ENCODE peak calls at places on chromosome 15, in four cellular contexts. Y is HCT116, T is HepG2, D is K562. M is an unnamed sample.

GRCh38 chr15:85651551-85651950 is 143.2 kb downstream of the KLHL25 start:
- DNase-seq in Y (no peak), T (no peak), D (no peak), M (no peak)

GRCh38 chr15:80264031-80264430 is 12.0 kb upstream of the CTXND1 start:
- DNase-seq in Y (no peak), T (no peak), D (peak; percentile 17), M (no peak)

GRCh38 chr15:70493787-70494514 is 269.4 kb downstream of the UACA start:
- DNase-seq in Y (no peak), T (peak; percentile 8), D (no peak), M (no peak)

GRCh38 chr15:75713338-75713895 is 769 bp upstream of the CSPG4 start:
- DNase-seq in Y (no peak), T (no peak), D (no peak), M (no peak)

GRCh38 chr15:56040081-56041035 is 46.9 kb upstream of the NEDD4 start:
- DNase-seq in Y (peak; percentile 88), T (peak; percentile 80), D (no peak), M (peak; percentile 81)

GRCh38 chr15:60325905-60326304 is 71.9 kb downstream of the ANXA2 start:
- DNase-seq in Y (no peak), T (no peak), D (no peak), M (no peak)

GRCh38 chr15:57820119-57820518 is 113.6 kb downstream of the POLR2M start:
- DNase-seq in Y (no peak), T (no peak), D (no peak), M (no peak)

GRCh38 chr15:61685971-61686370 is 374.3 kb downstream of the VPS13C start:
- DNase-seq in Y (no peak), T (no peak), D (no peak), M (no peak)

GRCh38 chr15:97420116-97420515 is 540.4 kb upstream of the ARRDC4 start:
- DNase-seq in Y (no peak), T (no peak), D (no peak), M (no peak)

GRCh38 chr15:77440378-77440999 is 19.8 kb downstream of the HMG20A start:
- DNase-seq in Y (no peak), T (no peak), D (no peak), M (no peak)

GRCh38 chr15:78070049-78070698 is 7.3 kb downstream of the TBC1D2B start:
- DNase-seq in Y (no peak), T (no peak), D (no peak), M (no peak)

GRCh38 chr15:82875411-82876003 is 66.1 kb downstream of the WHAMM start:
- DNase-seq in Y (no peak), T (no peak), D (no peak), M (peak; percentile 51)

GRCh38 chr15:94526071-94526689 is 294.8 kb downstream of the MCTP2 start:
- DNase-seq in Y (peak; percentile 19), T (no peak), D (no peak), M (no peak)

GRCh38 chr15:88246666-88247446 is 9.7 kb downstream of the NTRK3 start:
- DNase-seq in Y (peak; percentile 53), T (peak; percentile 44), D (peak; percentile 81), M (peak; percentile 39)

GRCh38 chr15:78365931-78366330 is 25.8 kb downstream of the CRABP1 start:
- DNase-seq in Y (no peak), T (no peak), D (no peak), M (no peak)

GRCh38 chr15:40112789-40113188 is 4.1 kb upstream of the BMF start:
- DNase-seq in Y (no peak), T (no peak), D (no peak), M (no peak)

GRCh38 chr15:59191855-59192237 is 14.8 kb upstream of the LDHAL6B start:
- DNase-seq in Y (peak; percentile 55), T (no peak), D (no peak), M (no peak)

GRCh38 chr15:88617790-88618189 is 3.4 kb upstream of the AEN start:
- DNase-seq in Y (no peak), T (no peak), D (no peak), M (no peak)

GRCh38 chr15:58139631-58140522 is 1.7 kb downstream of the AQP9 start:
- DNase-seq in Y (no peak), T (no peak), D (no peak), M (no peak)

GRCh38 chr15:80953001-80953952 is 36.3 kb downstream of the MESD start:
- DNase-seq in Y (no peak), T (no peak), D (no peak), M (no peak)

GRCh38 chr15:27704939-27705514 is 394.1 kb downstream of the OCA2 start:
- DNase-seq in Y (no peak), T (no peak), D (no peak), M (no peak)

GRCh38 chr15:87827126-87827525 is 429.4 kb downstream of the NTRK3 start:
- DNase-seq in Y (no peak), T (no peak), D (no peak), M (no peak)

GRCh38 chr15:48603922-48604321 is 41.6 kb downstream of the FBN1 start:
- DNase-seq in Y (no peak), T (no peak), D (no peak), M (no peak)

GRCh38 chr15:56475351-56475750 is 10.4 kb upstream of the MNS1 start:
- DNase-seq in Y (no peak), T (no peak), D (no peak), M (no peak)

GRCh38 chr15:52163321-52164190 is 27.6 kb downstream of the GNB5 start:
- DNase-seq in Y (no peak), T (no peak), D (no peak), M (no peak)

GRCh38 chr15:58212909-58213526 is 74.8 kb downstream of the AQP9 start:
- DNase-seq in Y (no peak), T (peak; percentile 14), D (peak; percentile 31), M (no peak)

GRCh38 chr15:66714543-66714981 is 12.5 kb downstream of the SMAD6 start:
- DNase-seq in Y (no peak), T (no peak), D (no peak), M (no peak)

GRCh38 chr15:99230867-99231266 is 18.5 kb downstream of the TTC23 start:
- DNase-seq in Y (no peak), T (no peak), D (no peak), M (no peak)

GRCh38 chr15:36632196-36632595 is 52.8 kb downstream of the CDIN1 start:
- DNase-seq in Y (peak; percentile 54), T (no peak), D (no peak), M (no peak)

GRCh38 chr15:76337739-76338554 is 1.4 kb downstream of the ISL2 start:
- DNase-seq in Y (no peak), T (no peak), D (peak; percentile 65), M (no peak)

GRCh38 chr15:100129677-100130076 is 212.1 kb downstream of the ADAMTS17 start:
- DNase-seq in Y (peak; percentile 15), T (peak; percentile 11), D (peak; percentile 30), M (no peak)

GRCh38 chr15:92812271-92812670 is 87.9 kb upstream of the CHD2 start:
- DNase-seq in Y (no peak), T (no peak), D (no peak), M (no peak)

GRCh38 chr15:101372149-101372577 is 77.1 kb upstream of the SNRPA1 start:
- DNase-seq in Y (no peak), T (no peak), D (no peak), M (no peak)

GRCh38 chr15:26864664-26865191 is 2.1 kb upstream of the GABRA5 start:
- DNase-seq in Y (no peak), T (no peak), D (peak; percentile 16), M (no peak)

GRCh38 chr15:99536422-99537033 is 29.3 kb upstream of the MEF2A start:
- DNase-seq in Y (peak; percentile 76), T (no peak), D (no peak), M (peak; percentile 61)

GRCh38 chr15:74422723-74423442 is 10.9 kb downstream of the SEMA7A start:
- DNase-seq in Y (no peak), T (peak; percentile 82), D (no peak), M (peak; percentile 35)

GRCh38 chr15:74789171-74789627 is 7.3 kb downstream of the CSK start:
- DNase-seq in Y (no peak), T (no peak), D (no peak), M (no peak)

GRCh38 chr15:25464784-25465183 is 26.0 kb upstream of the UBE3A start:
- DNase-seq in Y (no peak), T (no peak), D (no peak), M (no peak)

GRCh38 chr15:77002954-77003912 is 8.3 kb downstream of the PSTPIP1 start:
- DNase-seq in Y (no peak), T (no peak), D (no peak), M (no peak)

GRCh38 chr15:90990446-90990845 is 3.9 kb downstream of the PRC1 start:
- DNase-seq in Y (no peak), T (no peak), D (no peak), M (no peak)
- H3K4me1 ChIP-seq in Y (peaks cover 17% of the 10 kb centered on the region), T (peaks cover 38% of the 10 kb centered on the region), D (peaks cover 28% of the 10 kb centered on the region), M (peaks cover 49% of the 10 kb centered on the region)

GRCh38 chr15:38308242-38308641 is 55.6 kb downstream of the SPRED1 start:
- DNase-seq in Y (no peak), T (no peak), D (no peak), M (no peak)
- TF ChIP-seq TCF7L2 in Y (no peak), T (no peak), D (no peak), M (no peak)

DNA sequence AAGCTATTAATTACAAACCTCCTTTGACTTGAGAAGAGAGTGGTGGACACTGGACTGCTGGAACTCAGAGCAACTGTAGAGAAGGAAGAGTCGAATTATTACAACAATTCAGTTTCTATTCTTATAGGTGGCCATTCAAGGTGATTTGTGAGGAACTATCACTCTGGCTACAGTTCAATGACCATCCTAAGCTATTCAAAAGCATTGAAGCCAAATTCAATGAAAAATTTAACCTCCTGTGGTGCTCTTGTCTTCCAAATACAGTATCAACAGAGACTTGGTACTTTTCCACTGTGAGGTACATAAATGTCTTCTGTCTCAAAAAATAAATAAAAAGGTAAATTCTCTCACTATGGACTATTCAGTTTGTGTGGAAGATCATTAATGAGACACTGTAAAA is 513.3 kb upstream of the SEMA6D start:
- DNase-seq in Y (no peak), T (no peak), D (no peak), M (no peak)
- H3K4me3 ChIP-seq in Y (no peak overlapping the region), T (no peak overlapping the region), D (no peak overlapping the region), M (no peak overlapping the region)

GRCh38 chr15:44315164-44315563 is 26.6 kb downstream of the GOLM2 start:
- DNase-seq in Y (no peak), T (no peak), D (no peak), M (no peak)
- H3K4me1 ChIP-seq in Y (peaks cover 10% of the 10 kb centered on the region), T (no peaks in the 10 kb centered on the region), D (no peaks in the 10 kb centered on the region), M (no peaks in the 10 kb centered on the region)

GRCh38 chr15:45234562-45235235 is 17.3 kb upstream of the SLC28A2 start:
- DNase-seq in Y (no peak), T (no peak), D (no peak), M (no peak)
- TF ChIP-seq TCF7L2 in Y (peak; percentile 46), T (no peak), D (no peak), M (no peak)

M was measured in Panc1.